ENCODE peak calls at places on chromosomes 5 and 9, in five cellular contexts. D is GM12878, R is HepG2, A is K562, C is H1. K is an unnamed sample.

GRCh38 chr9:127869310-127870152 is 7.9 kb downstream of the AK1 start:
- DNase-seq in D (no peak), R (peak), A (peak), C (peak), K (peak)

GRCh38 chr5:115460476-115460875 is 84.1 kb downstream of the FEM1C start:
- DNase-seq in D (peak), R (no peak), A (no peak), C (no peak), K (peak)

GRCh38 chr9:84001621-84002020 is 21.0 kb downstream of the RMI1 start:
- DNase-seq in D (no peak), R (no peak), A (no peak), C (no peak), K (no peak)

GRCh38 chr5:150642567-150642927 is 2.1 kb downstream of the SYNPO start:
- DNase-seq in D (no peak), R (peak), A (no peak), C (no peak), K (peak)

GRCh38 chr5:2430606-2431005 is 320.9 kb downstream of the IRX2 start:
- DNase-seq in D (no peak), R (no peak), A (no peak), C (no peak), K (no peak)

GRCh38 chr9:80144856-80145255 is 573.1 kb downstream of the TLE4 start:
- DNase-seq in D (no peak), R (no peak), A (no peak), C (no peak), K (no peak)

GRCh38 chr5:170863646-170864045 is 1.8 kb downstream of the RANBP17 start:
- DNase-seq in D (no peak), R (no peak), A (no peak), C (no peak), K (no peak)

GRCh38 chr9:136700959-136701664 is 11.3 kb upstream of the DIPK1B start:
- DNase-seq in D (peak), R (no peak), A (no peak), C (no peak), K (no peak)

GRCh38 chr9:136058152-136058483 is 37.0 kb downstream of the NACC2 start:
- DNase-seq in D (no peak), R (no peak), A (no peak), C (no peak), K (no peak)

GRCh38 chr5:146111409-146111808 is 6.0 kb upstream of the PLAC8L1 start:
- DNase-seq in D (no peak), R (no peak), A (peak), C (no peak), K (no peak)

GRCh38 chr5:125059255-125060050 is 313.0 kb upstream of the ZNF608 start:
- DNase-seq in D (no peak), R (no peak), A (no peak), C (no peak), K (no peak)

GRCh38 chr5:37370550-37370863 is 399 bp downstream of the NUP155 start:
- DNase-seq in D (no peak), R (no peak), A (no peak), C (no peak), K (no peak)

GRCh38 chr5:23242891-23243290 is 264.5 kb upstream of the PRDM9 start:
- DNase-seq in D (no peak), R (no peak), A (no peak), C (no peak), K (no peak)

GRCh38 chr5:139177809-139178581 is 20.2 kb downstream of the SIL1 start:
- DNase-seq in D (peak), R (no peak), A (no peak), C (no peak), K (no peak)

GRCh38 chr5:148794729-148795590 is 31.5 kb upstream of the ADRB2 start:
- DNase-seq in D (no peak), R (no peak), A (no peak), C (no peak), K (no peak)

GRCh38 chr5:174607205-174607604 is 117.2 kb upstream of the MSX2 start:
- DNase-seq in D (no peak), R (no peak), A (no peak), C (no peak), K (no peak)

GRCh38 chr9:18208166-18209059 is 265.5 kb upstream of the ADAMTSL1 start:
- DNase-seq in D (no peak), R (peak), A (no peak), C (peak), K (peak)

GRCh38 chr5:1322955-1323802 is 21.7 kb downstream of the CLPTM1L start:
- DNase-seq in D (no peak), R (no peak), A (no peak), C (no peak), K (no peak)

GRCh38 chr9:136147890-136148714 is 29.4 kb upstream of the TMEM250 start:
- DNase-seq in D (no peak), R (no peak), A (peak), C (no peak), K (no peak)

GRCh38 chr5:112968411-112969106 is 8.0 kb upstream of the DCP2 start:
- DNase-seq in D (no peak), R (peak), A (no peak), C (no peak), K (no peak)

GRCh38 chr5:100424017-100424416 is 111.2 kb upstream of the FAM174A start:
- DNase-seq in D (no peak), R (no peak), A (peak), C (no peak), K (no peak)

GRCh38 chr5:115558388-115558956 is 13.9 kb upstream of the FEM1C start:
- DNase-seq in D (no peak), R (no peak), A (no peak), C (no peak), K (no peak)

GRCh38 chr9:893843-894420 is 52.4 kb downstream of the DMRT1 start:
- DNase-seq in D (peak), R (peak), A (peak), C (peak), K (peak)

GRCh38 chr9:76626980-76627379 is 137.3 kb upstream of the PCA3 start:
- DNase-seq in D (no peak), R (no peak), A (no peak), C (no peak), K (no peak)

GRCh38 chr5:154771383-154771901 is 16.3 kb downstream of the LARP1 start:
- DNase-seq in D (no peak), R (no peak), A (no peak), C (no peak), K (no peak)

GRCh38 chr9:93680445-93681315 is 104.3 kb downstream of the PHF2 start:
- DNase-seq in D (no peak), R (no peak), A (no peak), C (no peak), K (no peak)

GRCh38 chr9:69762527-69762926 is 2.7 kb upstream of the PTAR1 start:
- DNase-seq in D (no peak), R (no peak), A (no peak), C (no peak), K (no peak)

GRCh38 chr9:16869140-16869903 is 1.1 kb downstream of the BNC2 start:
- DNase-seq in D (no peak), R (no peak), A (no peak), C (no peak), K (no peak)

GRCh38 chr9:110997847-110998246 is 40.4 kb downstream of the LPAR1 start:
- DNase-seq in D (no peak), R (no peak), A (no peak), C (no peak), K (no peak)

GRCh38 chr9:693460-694390 is 147.8 kb upstream of the DMRT1 start:
- DNase-seq in D (no peak), R (no peak), A (no peak), C (no peak), K (no peak)

GRCh38 chr5:160651682-160652645 is 200.0 kb downstream of the ATP10B start:
- DNase-seq in D (no peak), R (no peak), A (no peak), C (no peak), K (no peak)

GRCh38 chr9:5438301-5439162 is 807 bp upstream of the PLGRKT start:
- DNase-seq in D (peak), R (no peak), A (no peak), C (no peak), K (no peak)

GRCh38 chr9:16120727-16121126 is 567.9 kb downstream of the CCDC171 start:
- DNase-seq in D (no peak), R (no peak), A (no peak), C (no peak), K (no peak)

GRCh38 chr9:33029106-33029788 is 4.2 kb downstream of the DNAJA1 start:
- DNase-seq in D (no peak), R (peak), A (no peak), C (no peak), K (no peak)

GRCh38 chr9:33136721-33137120 is 30.4 kb downstream of the B4GALT1 start:
- DNase-seq in D (no peak), R (no peak), A (no peak), C (no peak), K (no peak)

GRCh38 chr9:111008148-111009075 is 29.9 kb downstream of the LPAR1 start:
- DNase-seq in D (no peak), R (no peak), A (no peak), C (no peak), K (no peak)

GRCh38 chr9:131273791-131274673 is 2.3 kb downstream of the FAM78A start:
- DNase-seq in D (no peak), R (no peak), A (peak), C (no peak), K (no peak)
- TF ChIP-seq HDAC2 in D (no peak), R (no peak), A (no peak), C (no peak), K (no peak)

GRCh38 chr5:93915142-93915553 is 173.7 kb upstream of the POU5F2 start:
- DNase-seq in D (peak), R (peak), A (peak), C (no peak), K (peak)
- TF ChIP-seq HDAC2 in D (no peak), R (no peak), A (no peak), C (no peak), K (no peak)

GRCh38 chr5:131270809-131271208 is 7.0 kb downstream of the CDC42SE2 start:
- DNase-seq in D (no peak), R (no peak), A (no peak), C (no peak), K (no peak)
- TF ChIP-seq HDAC2 in D (no peak), R (no peak), A (no peak), C (no peak), K (no peak)

GRCh38 chr9:124008855-124009834 is 2.4 kb upstream of the LHX2 start:
- DNase-seq in D (no peak), R (no peak), A (no peak), C (no peak), K (no peak)
- TF ChIP-seq HDAC2 in D (no peak), R (no peak), A (no peak), C (no peak), K (no peak)

GRCh38 chr5:76386360-76386759 is 16.7 kb upstream of the IQGAP2 start:
- DNase-seq in D (no peak), R (no peak), A (no peak), C (no peak), K (no peak)
- TF ChIP-seq HDAC2 in D (no peak), R (no peak), A (no peak), C (no peak), K (no peak)

DNA sequence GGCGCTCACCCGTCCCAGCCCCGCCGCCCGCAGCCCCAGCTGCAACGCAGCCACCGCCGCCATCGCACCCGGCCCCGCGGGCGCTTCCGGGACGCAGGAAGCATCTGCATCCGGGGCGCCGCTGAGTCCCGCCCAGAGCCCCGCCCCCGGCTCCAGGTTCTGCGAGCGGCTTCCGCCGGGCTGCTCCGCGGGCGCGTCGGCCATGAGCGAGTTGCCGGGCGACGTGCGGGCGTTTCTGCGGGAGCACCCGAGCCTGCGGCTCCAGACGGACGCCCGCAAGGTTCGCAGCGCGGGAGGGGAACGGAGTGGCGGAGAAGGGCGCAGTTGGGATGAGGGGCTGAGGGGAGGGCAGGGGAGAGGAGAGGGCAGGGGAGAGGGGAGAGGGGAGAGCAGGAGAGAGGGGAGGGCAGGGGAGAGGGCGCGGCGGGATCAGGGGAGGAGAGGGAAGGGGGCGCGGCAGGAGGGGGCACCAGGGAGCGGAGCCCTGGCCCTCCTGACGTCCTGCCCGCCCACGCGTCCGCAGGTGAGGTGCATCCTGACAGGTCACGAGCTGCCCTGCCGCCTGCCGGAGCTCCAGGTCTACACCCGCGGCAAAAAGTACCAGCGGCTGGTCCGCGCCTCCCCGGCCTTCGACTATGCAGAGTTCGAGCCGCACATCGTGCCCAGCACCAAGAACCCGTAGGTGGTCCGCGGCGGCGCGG is at the start of the genes SURF1 and SURF2:
- DNase-seq in D (no peak), R (peak), A (peak), C (no peak), K (peak)
- TF ChIP-seq HDAC2 in D (no peak), R (peak), A (peak), C (no peak), K (no peak)

GRCh38 chr5:35794688-35795375 is 61.9 kb upstream of the IL7R start:
- DNase-seq in D (no peak), R (no peak), A (no peak), C (no peak), K (no peak)
- TF ChIP-seq HDAC2 in D (no peak), R (no peak), A (no peak), C (no peak), K (no peak)